ENCODE peak calls at places on chromosome 16, in six cellular contexts. T, S, J, L, Z and P are unnamed samples.

GRCh38 chr16:67517661-67518423 is 10.8 kb upstream of the RIPOR1 start:
- DNase-seq in T (peak), S (no peak), J (peak), L (no peak), Z (no peak), P (no peak)

GRCh38 chr16:68972720-68973119 is 129.4 kb downstream of the TANGO6 start:
- DNase-seq in T (peak), S (no peak), J (peak), L (no peak), Z (no peak), P (no peak)

GRCh38 chr16:3474136-3474779 is 21.0 kb downstream of the C16orf90 start:
- DNase-seq in T (peak), S (no peak), J (no peak), L (no peak), Z (no peak), P (no peak)

GRCh38 chr16:56911771-56912541 is 20.0 kb upstream of the HERPUD1 start:
- DNase-seq in T (peak), S (no peak), J (no peak), L (no peak), Z (peak), P (peak)

GRCh38 chr16:67663151-67663876 is 2.6 kb downstream of the PARD6A start:
- DNase-seq in T (peak), S (no peak), J (no peak), L (peak), Z (no peak), P (peak)

GRCh38 chr16:29757950-29758466 is 12.2 kb upstream of the C16orf54 start:
- DNase-seq in T (peak), S (no peak), J (no peak), L (no peak), Z (no peak), P (no peak)

GRCh38 chr16:71524566-71525553 is 1.4 kb upstream of the CHST4 start:
- DNase-seq in T (peak), S (no peak), J (no peak), L (no peak), Z (no peak), P (no peak)

GRCh38 chr16:35506018-35506897 is 2046.8 kb downstream of the TP53TG3F start:
- DNase-seq in T (no peak), S (no peak), J (no peak), L (no peak), Z (no peak), P (no peak)

GRCh38 chr16:48687421-48688038 is 77.5 kb upstream of the N4BP1 start:
- DNase-seq in T (peak), S (no peak), J (peak), L (peak), Z (peak), P (no peak)

GRCh38 chr16:29662729-29663019 is 373 bp upstream of the SPN start:
- DNase-seq in T (peak), S (peak), J (peak), L (no peak), Z (no peak), P (no peak)

GRCh38 chr16:50261160-50261706 is 5.1 kb upstream of the ADCY7 start:
- DNase-seq in T (no peak), S (no peak), J (no peak), L (no peak), Z (no peak), P (peak)

GRCh38 chr16:3461120-3461519 is 17.6 kb downstream of the NAA60 start:
- DNase-seq in T (no peak), S (peak), J (no peak), L (no peak), Z (no peak), P (no peak)

GRCh38 chr16:70590722-70591438 is 55.5 kb upstream of the IL34 start:
- DNase-seq in T (no peak), S (no peak), J (no peak), L (no peak), Z (no peak), P (no peak)

GRCh38 chr16:8241408-8241807 is 348.9 kb downstream of the TMEM114 start:
- DNase-seq in T (no peak), S (no peak), J (peak), L (no peak), Z (peak), P (no peak)

GRCh38 chr16:4092547-4093265 is 23.5 kb downstream of the ADCY9 start:
- DNase-seq in T (no peak), S (no peak), J (no peak), L (no peak), Z (no peak), P (no peak)

GRCh38 chr16:75997606-75998005 is 271.3 kb upstream of the CPHXL start:
- DNase-seq in T (no peak), S (no peak), J (no peak), L (no peak), Z (no peak), P (no peak)

GRCh38 chr16:71923941-71924690 is 28.8 kb downstream of the IST1 start:
- DNase-seq in T (no peak), S (no peak), J (peak), L (no peak), Z (no peak), P (no peak)

GRCh38 chr16:68229431-68230175 is 6.3 kb downstream of the ESRP2 start:
- DNase-seq in T (peak), S (no peak), J (peak), L (no peak), Z (no peak), P (peak)

GRCh38 chr16:48526058-48526957 is 83.7 kb downstream of the N4BP1 start:
- DNase-seq in T (peak), S (no peak), J (peak), L (peak), Z (peak), P (peak)

GRCh38 chr16:51705142-51705541 is 554.1 kb upstream of the SALL1 start:
- DNase-seq in T (no peak), S (no peak), J (no peak), L (no peak), Z (no peak), P (no peak)

GRCh38 chr16:75579435-75579834 is 13.3 kb downstream of the GABARAPL2 start:
- DNase-seq in T (no peak), S (no peak), J (no peak), L (no peak), Z (no peak), P (no peak)

GRCh38 chr16:80056334-80056733 is 455.8 kb upstream of the MAF start:
- DNase-seq in T (no peak), S (no peak), J (no peak), L (no peak), Z (no peak), P (no peak)

GRCh38 chr16:48511071-48511540 is 98.9 kb downstream of the N4BP1 start:
- DNase-seq in T (peak), S (no peak), J (no peak), L (no peak), Z (no peak), P (peak)

GRCh38 chr16:57628008-57628781 is at the start of gene ADGRG1:
- DNase-seq in T (peak), S (no peak), J (peak), L (peak), Z (peak), P (peak)

GRCh38 chr16:26816266-26816665 is 250.5 kb upstream of the C16orf82 start:
- DNase-seq in T (no peak), S (no peak), J (no peak), L (no peak), Z (no peak), P (no peak)

GRCh38 chr16:19068237-19068815 is 912 bp downstream of the COQ7 start:
- DNase-seq in T (no peak), S (no peak), J (peak), L (no peak), Z (no peak), P (no peak)

GRCh38 chr16:22397459-22397858 is 23.0 kb upstream of the CDR2 start:
- DNase-seq in T (peak), S (no peak), J (no peak), L (no peak), Z (no peak), P (no peak)

GRCh38 chr16:88619859-88620655 is 18.3 kb upstream of the IL17C start:
- DNase-seq in T (peak), S (peak), J (peak), L (no peak), Z (no peak), P (no peak)

GRCh38 chr16:30340621-30341020 is 14.5 kb downstream of the CD2BP2 start:
- DNase-seq in T (no peak), S (no peak), J (no peak), L (no peak), Z (peak), P (no peak)

GRCh38 chr16:55471448-55472097 is 7.4 kb upstream of the MMP2 start:
- DNase-seq in T (no peak), S (no peak), J (no peak), L (peak), Z (no peak), P (no peak)

GRCh38 chr16:64346080-64346479 is 775.8 kb downstream of the CDH11 start:
- DNase-seq in T (no peak), S (no peak), J (no peak), L (no peak), Z (no peak), P (no peak)

GRCh38 chr16:70576431-70577255 is 53.0 kb downstream of the SF3B3 start:
- DNase-seq in T (peak), S (no peak), J (peak), L (no peak), Z (peak), P (no peak)

GRCh38 chr16:81189100-81189664 is 49.3 kb upstream of the BCO1 start:
- DNase-seq in T (peak), S (no peak), J (no peak), L (no peak), Z (peak), P (peak)

GRCh38 chr16:2527071-2527783 is 4.0 kb downstream of the CEMP1 start:
- DNase-seq in T (peak), S (no peak), J (no peak), L (no peak), Z (no peak), P (no peak)

GRCh38 chr16:76668207-76668725 is 391.1 kb downstream of the CNTNAP4 start:
- DNase-seq in T (no peak), S (no peak), J (no peak), L (no peak), Z (no peak), P (no peak)

GRCh38 chr16:51150894-51151320 is at the start of gene SALL1:
- DNase-seq in T (peak), S (no peak), J (no peak), L (no peak), Z (no peak), P (no peak)

GRCh38 chr16:4414187-4414909 is 2.0 kb downstream of the CORO7 start:
- DNase-seq in T (peak), S (peak), J (peak), L (no peak), Z (no peak), P (no peak)

GRCh38 chr16:11996433-11997174 is 20.1 kb downstream of the SNX29 start:
- DNase-seq in T (peak), S (no peak), J (no peak), L (no peak), Z (no peak), P (no peak)
- H3K27ac ChIP-seq in T (no peak), S (no peak), J (no peak), L (no peak), Z (no peak), P (no peak)

GRCh38 chr16:11636172-11636721 is 32.0 kb upstream of the SNN start:
- DNase-seq in T (no peak), S (no peak), J (peak), L (no peak), Z (peak), P (no peak)

GRCh38 chr16:11637320-11637719 is 30.9 kb upstream of the SNN start:
- DNase-seq in T (no peak), S (no peak), J (no peak), L (no peak), Z (no peak), P (no peak)

GRCh38 chr16:11639008-11639562 is 29.2 kb upstream of the SNN start:
- DNase-seq in T (no peak), S (no peak), J (no peak), L (no peak), Z (no peak), P (no peak)

GRCh38 chr16:11635679-11636171 is 32.5 kb upstream of the SNN start:
- DNase-seq in T (no peak), S (no peak), J (no peak), L (no peak), Z (no peak), P (no peak)

DNA sequence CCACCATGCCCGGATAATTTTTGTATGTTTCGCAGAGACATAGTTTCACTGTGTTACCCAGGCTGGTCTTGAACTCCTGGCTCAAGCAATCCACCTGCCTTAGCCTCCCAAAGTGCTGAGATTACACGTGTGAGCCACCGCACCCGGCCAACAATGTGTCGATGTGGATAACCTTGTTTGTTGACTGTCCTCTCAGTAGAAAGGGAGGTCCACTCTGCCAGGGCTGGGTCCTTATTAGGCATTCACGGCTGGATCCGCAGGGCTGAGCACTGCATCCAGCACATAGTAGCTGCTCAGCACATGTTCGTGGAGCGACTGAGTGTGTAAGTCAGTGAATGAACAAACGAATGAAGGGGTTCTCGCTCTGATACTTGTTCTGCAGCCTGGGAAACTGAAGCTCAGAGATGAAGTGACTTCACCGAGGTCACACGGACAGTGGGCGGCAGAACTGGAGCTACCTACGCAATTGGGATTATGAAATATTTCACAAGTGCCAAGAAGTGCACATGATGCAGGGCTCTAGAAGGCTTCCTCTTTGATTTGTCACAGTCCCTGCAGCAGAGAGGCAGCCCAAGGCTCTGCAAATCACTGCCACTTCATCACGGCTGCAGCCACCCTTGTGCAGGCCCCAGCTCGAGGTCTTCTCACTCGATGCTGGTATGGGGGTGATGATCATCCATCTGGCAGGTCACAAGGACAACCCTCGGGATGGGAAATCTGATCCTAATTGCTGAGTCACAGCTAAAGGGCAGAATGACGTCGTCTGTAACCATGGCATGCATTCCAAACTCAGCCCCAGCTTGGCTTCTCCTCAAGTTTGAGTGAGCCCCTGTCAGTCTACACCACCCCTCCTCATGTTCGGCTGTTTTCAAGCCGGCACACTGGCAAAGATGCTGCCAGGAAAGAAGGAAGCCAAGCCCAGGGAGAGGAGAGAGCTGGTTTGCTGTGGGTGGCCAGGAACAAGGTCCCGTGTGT is 28.0 kb upstream of the SNN start:
- DNase-seq in T (peak), S (no peak), J (peak), L (peak), Z (peak), P (peak)
- H3K27ac ChIP-seq in T (peak), S (no peak), J (peak), L (peak), Z (peak), P (peak)

DNA sequence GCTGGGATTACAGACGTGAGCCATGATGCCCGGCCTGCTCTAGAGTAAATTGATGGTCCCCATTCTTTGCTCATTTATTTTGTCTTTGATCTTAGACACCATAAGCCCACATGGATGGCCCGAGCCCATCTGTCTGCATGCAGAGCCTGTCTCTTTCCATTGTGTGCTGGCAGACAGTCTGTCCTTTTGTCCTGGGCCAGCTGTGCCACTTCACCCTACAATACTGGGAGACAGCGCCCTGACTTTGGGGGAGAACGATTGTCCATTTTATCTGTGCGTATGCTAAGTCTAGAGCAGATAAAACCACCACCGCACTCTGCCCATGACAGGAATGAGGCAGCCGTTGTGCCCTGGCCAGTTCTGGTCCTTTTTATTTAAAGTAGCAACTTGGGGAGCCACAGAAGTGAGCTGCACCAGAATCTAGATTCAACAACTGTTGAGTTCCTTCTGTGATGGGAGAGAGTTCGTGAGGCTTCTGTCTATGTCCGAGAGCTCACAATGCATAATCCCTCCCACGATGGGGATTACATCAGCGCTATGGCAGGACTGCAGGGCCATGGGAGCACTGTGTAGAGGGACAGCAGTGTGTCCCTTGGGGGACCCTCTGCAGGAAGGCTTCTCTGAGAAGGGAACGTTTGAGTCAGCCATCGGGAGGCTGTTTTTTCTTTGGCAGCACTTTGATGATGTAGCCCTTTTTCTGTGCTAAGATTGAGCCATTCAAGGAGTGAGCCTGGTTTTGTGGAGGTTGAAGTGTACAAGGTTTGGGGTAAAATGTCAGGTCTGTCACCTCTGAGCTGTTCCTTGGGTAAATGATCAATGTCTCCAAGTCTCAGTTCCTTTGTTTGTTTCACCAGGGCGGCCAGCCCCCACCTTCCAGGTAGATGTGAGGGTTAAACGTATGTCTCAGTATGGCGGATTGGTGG is 13.0 kb downstream of the SNX29 start:
- DNase-seq in T (peak), S (no peak), J (no peak), L (no peak), Z (no peak), P (no peak)
- H3K27ac ChIP-seq in T (no peak), S (no peak), J (no peak), L (no peak), Z (no peak), P (no peak)

GRCh38 chr16:86467490-86467889 is 42.8 kb upstream of the FOXF1 start:
- DNase-seq in T (no peak), S (no peak), J (no peak), L (no peak), Z (no peak), P (peak)
- H3K27ac ChIP-seq in T (no peak), S (no peak), J (no peak), L (no peak), Z (peak), P (peak)

GRCh38 chr16:85365120-85365519 is 248.0 kb upstream of the GSE1 start:
- DNase-seq in T (no peak), S (no peak), J (peak), L (no peak), Z (no peak), P (no peak)
- H3K27ac ChIP-seq in T (peak), S (no peak), J (no peak), L (no peak), Z (no peak), P (no peak)

GRCh38 chr16:20859699-20860098 is 40.5 kb downstream of the DCUN1D3 start:
- DNase-seq in T (no peak), S (no peak), J (no peak), L (no peak), Z (no peak), P (no peak)
- H3K27ac ChIP-seq in T (no peak), S (no peak), J (no peak), L (no peak), Z (no peak), P (no peak)

DNA sequence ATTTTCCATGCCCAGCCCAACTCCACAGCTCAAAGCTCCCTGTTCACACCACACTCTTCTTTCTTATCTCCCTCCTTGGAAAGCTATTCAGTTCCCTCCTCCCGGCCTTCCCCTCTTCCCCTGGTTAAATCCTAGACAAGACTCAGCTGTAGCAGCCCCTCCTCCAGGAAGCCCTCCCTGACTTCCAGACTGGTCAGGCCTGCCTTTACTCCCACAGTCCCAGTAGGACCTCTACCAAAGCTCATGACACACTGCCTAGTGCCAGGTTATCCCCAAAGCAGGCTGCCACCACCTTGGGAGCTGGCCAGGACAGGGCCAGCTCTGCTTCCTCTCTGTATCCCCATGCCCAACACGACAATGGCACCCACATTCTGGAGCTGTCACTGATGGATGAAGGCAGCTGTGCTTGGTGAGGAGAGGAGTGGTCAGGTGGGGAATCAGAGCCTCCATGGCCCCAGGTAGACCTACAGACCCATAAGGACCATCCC is 50.0 kb downstream of the BEAN1 start:
- DNase-seq in T (no peak), S (no peak), J (no peak), L (no peak), Z (no peak), P (no peak)
- H3K27ac ChIP-seq in T (no peak), S (no peak), J (no peak), L (no peak), Z (no peak), P (no peak)

GRCh38 chr16:31700530-31701388 is 172.8 kb upstream of the ZNF267 start:
- DNase-seq in T (peak), S (peak), J (peak), L (no peak), Z (peak), P (peak)
- H3K27ac ChIP-seq in T (peak), S (peak), J (peak), L (peak), Z (peak), P (peak)